ENCODE peak calls at places on chromosomes 4 and X, in ten cellular contexts. U, O, W, N, S, T, F, J, R and Z are unnamed samples.

GRCh38 chrX:12076046-12076445 is 62.2 kb upstream of the FRMPD4 start:
- DNase-seq in U (no peak), O (no peak), W (no peak), N (no peak), S (no peak), T (no peak), F (no peak), J (no peak), R (no peak), Z (no peak)

GRCh38 chr4:4254666-4255065 is 6.6 kb upstream of the TMEM128 start:
- DNase-seq in U (no peak), O (no peak), W (no peak), N (peak; percentile 62), S (no peak), T (no peak), F (no peak), J (no peak), R (no peak), Z (no peak)

GRCh38 chr4:165343353-165344191 is 16.1 kb downstream of the MSMO1 start:
- DNase-seq in U (no peak), O (no peak), W (no peak), N (no peak), S (no peak), T (no peak), F (no peak), J (no peak), R (no peak), Z (peak; percentile 18)

GRCh38 chr4:69563424-69563823 is 67.7 kb upstream of the UGT2B4 start:
- DNase-seq in U (no peak), O (no peak), W (no peak), N (no peak), S (no peak), T (no peak), F (no peak), J (no peak), R (no peak), Z (no peak)

GRCh38 chr4:94354474-94354896 is 11.8 kb upstream of the HPGDS start:
- DNase-seq in U (no peak), O (no peak), W (no peak), N (no peak), S (no peak), T (no peak), F (no peak), J (no peak), R (no peak), Z (no peak)

GRCh38 chr4:113760094-113760851 is 1.3 kb downstream of the CAMK2D start:
- DNase-seq in U (peak; percentile 26), O (no peak), W (peak; percentile 11), N (peak; percentile 57), S (peak; percentile 32), T (peak; percentile 40), F (peak; percentile 67), J (no peak), R (no peak), Z (peak; percentile 41)

GRCh38 chrX:110588164-110588563 is 207.5 kb downstream of the CHRDL1 start:
- DNase-seq in U (no peak), O (no peak), W (no peak), N (no peak), S (no peak), T (no peak), F (no peak), J (no peak), R (no peak), Z (no peak)

GRCh38 chr4:33073811-33074210 is 2353.6 kb downstream of the PCDH7 start:
- DNase-seq in U (no peak), O (no peak), W (no peak), N (no peak), S (no peak), T (no peak), F (no peak), J (no peak), R (no peak), Z (no peak)

GRCh38 chr4:42398448-42399355 is 1.4 kb downstream of the SHISA3 start:
- DNase-seq in U (no peak), O (no peak), W (no peak), N (no peak), S (no peak), T (peak; percentile 44), F (no peak), J (no peak), R (no peak), Z (no peak)

GRCh38 chr4:127120706-127121105 is 512.1 kb upstream of the INTU start:
- DNase-seq in U (no peak), O (no peak), W (no peak), N (no peak), S (no peak), T (peak; percentile 77), F (no peak), J (no peak), R (no peak), Z (no peak)

GRCh38 chr4:110589297-110589696 is 33.6 kb downstream of the PITX2 start:
- DNase-seq in U (no peak), O (no peak), W (no peak), N (no peak), S (no peak), T (no peak), F (no peak), J (no peak), R (no peak), Z (no peak)

GRCh38 chr4:173399016-173399415 is at the start of gene SCRG1:
- DNase-seq in U (no peak), O (no peak), W (no peak), N (peak; percentile 84), S (no peak), T (no peak), F (no peak), J (no peak), R (no peak), Z (no peak)

GRCh38 chr4:73019462-73020047 is 50.0 kb downstream of the COX18 start:
- DNase-seq in U (no peak), O (no peak), W (no peak), N (peak; percentile 27), S (no peak), T (no peak), F (no peak), J (no peak), R (no peak), Z (peak; percentile 13)

GRCh38 chr4:94363136-94363655 is 20.6 kb upstream of the HPGDS start:
- DNase-seq in U (no peak), O (no peak), W (no peak), N (no peak), S (no peak), T (no peak), F (no peak), J (no peak), R (no peak), Z (no peak)

GRCh38 chrX:140664939-140665338 is 44.6 kb upstream of the LINC00632 start:
- DNase-seq in U (no peak), O (no peak), W (no peak), N (no peak), S (no peak), T (no peak), F (no peak), J (no peak), R (no peak), Z (no peak)
- TF ChIP-seq CTCF in U (peak; percentile 31), O (peak; percentile 18), W (peak; percentile 33), N (no peak), S (peak; percentile 27), T (no peak), F (peak; percentile 26), J (no peak), R (peak; percentile 49), Z (peak; percentile 34)

GRCh38 chr4:138579146-138579545 is 337.0 kb upstream of the SLC7A11 start:
- DNase-seq in U (no peak), O (no peak), W (no peak), N (no peak), S (no peak), T (no peak), F (no peak), J (no peak), R (no peak), Z (no peak)
- H3K9me3 ChIP-seq in U (no peaks in the 10 kb centered on the region), O (no peaks in the 10 kb centered on the region), W (no peaks in the 10 kb centered on the region), N (no peaks in the 10 kb centered on the region), S (peaks cover 4% of the 10 kb centered on the region), T (peaks cover 4% of the 10 kb centered on the region), F (peaks cover 9% of the 10 kb centered on the region), J (peaks cover 14% of the 10 kb centered on the region), R (peaks cover 57% of the 10 kb centered on the region), Z (no peaks in the 10 kb centered on the region)

GRCh38 chr4:57048590-57049304 is 61.4 kb downstream of the IGFBP7 start:
- DNase-seq in U (no peak), O (no peak), W (no peak), N (no peak), S (no peak), T (no peak), F (no peak), J (no peak), R (no peak), Z (no peak)

GRCh38 chr4:57055873-57056272 is 54.3 kb downstream of the IGFBP7 start:
- DNase-seq in U (no peak), O (peak; percentile 54), W (no peak), N (no peak), S (no peak), T (no peak), F (no peak), J (no peak), R (peak; percentile 72), Z (peak; percentile 13)

GRCh38 chr4:57051524-57051923 is 58.7 kb downstream of the IGFBP7 start:
- DNase-seq in U (no peak), O (no peak), W (no peak), N (no peak), S (no peak), T (no peak), F (no peak), J (no peak), R (no peak), Z (no peak)

GRCh38 chr4:57053508-57053907 is 56.7 kb downstream of the IGFBP7 start:
- DNase-seq in U (no peak), O (no peak), W (peak; percentile 13), N (no peak), S (no peak), T (no peak), F (no peak), J (no peak), R (peak; percentile 59), Z (no peak)

DNA sequence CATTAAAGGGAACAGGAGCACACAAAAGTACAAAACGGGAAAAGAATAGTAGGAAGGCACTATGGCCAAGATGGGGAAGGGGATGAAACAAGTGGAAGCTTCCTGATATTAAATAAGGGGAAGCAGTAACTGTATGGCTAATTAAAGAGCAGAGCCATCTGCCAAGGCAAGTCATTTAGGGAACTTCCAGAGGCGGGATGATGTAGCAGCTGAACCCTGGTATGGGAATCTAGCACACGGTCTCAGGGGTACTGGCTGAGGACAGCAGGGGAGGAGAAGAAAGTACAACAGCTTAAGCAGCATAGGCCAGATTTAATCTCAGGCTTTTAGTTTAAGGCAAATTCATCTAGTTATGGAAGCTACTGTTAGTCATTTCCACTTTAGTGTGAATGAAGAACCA is 59.1 kb downstream of the IGFBP7 start:
- DNase-seq in U (no peak), O (no peak), W (no peak), N (no peak), S (no peak), T (no peak), F (no peak), J (no peak), R (peak; percentile 42), Z (no peak)
- H3K27ac ChIP-seq in U (no peak overlapping the region), O (peak overlapping the region; percentile 61), W (no peak overlapping the region), N (peak overlapping the region; percentile 55), S (peak overlapping the region; percentile 17), T (no peak overlapping the region), F (no peak overlapping the region), J (peak overlapping the region; percentile 97), R (peak overlapping the region; percentile 52), Z (no peak overlapping the region)

DNA sequence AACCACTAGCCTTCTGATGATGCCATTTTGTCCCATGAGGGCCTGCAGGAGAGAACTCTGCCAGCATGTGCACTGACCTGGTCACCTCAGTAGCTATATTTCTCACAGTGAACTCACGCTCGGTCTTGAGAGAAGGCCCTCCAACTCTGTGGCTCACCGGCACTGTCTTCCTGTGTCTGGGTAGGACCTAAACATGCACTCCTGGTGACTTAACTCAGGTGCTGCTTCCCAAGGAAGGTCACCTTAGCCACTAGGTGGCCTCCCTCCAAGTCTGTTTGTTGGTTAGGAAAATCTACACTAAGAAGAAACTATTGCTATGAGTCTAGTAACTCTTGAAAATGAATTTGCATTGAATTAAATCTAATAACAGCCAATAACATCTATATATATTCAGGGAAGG is 24.8 kb downstream of the TLR10 start:
- DNase-seq in U (no peak), O (no peak), W (no peak), N (no peak), S (no peak), T (peak; percentile 33), F (no peak), J (no peak), R (no peak), Z (peak; percentile 14)
- TF ChIP-seq CTCF in U (no peak), O (peak; percentile 17), W (peak; percentile 19), N (no peak), S (no peak), T (peak; percentile 69), F (peak; percentile 23), J (no peak), R (no peak), Z (peak; percentile 27)